ENCODE peak calls at places on chromosome 7, in six cellular contexts. Z is GM23338, H is cardiac muscle cell, F is prostate gland, J is neural progenitor cell, R is endodermal cell. T is an unnamed sample.

GRCh38 chr7:26919906-26920530 is 55.6 kb upstream of the SKAP2 start:
- DNase-seq in Z (no peak), H (no peak), F (no peak), J (no peak), R (no peak), T (no peak)

GRCh38 chr7:119572132-119572531 is 700.8 kb upstream of the KCND2 start:
- DNase-seq in Z (no peak), H (no peak), F (no peak), J (no peak), R (peak; percentile 60), T (no peak)

GRCh38 chr7:152617056-152617455 is 58.9 kb downstream of the XRCC2 start:
- DNase-seq in Z (no peak), H (peak; percentile 14), F (no peak), J (no peak), R (no peak), T (no peak)

GRCh38 chr7:108094375-108094774 is 35.8 kb downstream of the LAMB4 start:
- DNase-seq in Z (no peak), H (peak; percentile 95), F (no peak), J (no peak), R (no peak), T (no peak)

GRCh38 chr7:22546769-22547168 is 46.8 kb upstream of the STEAP1B start:
- DNase-seq in Z (no peak), H (no peak), F (no peak), J (no peak), R (no peak), T (no peak)

GRCh38 chr7:99403764-99404163 is 4.6 kb downstream of the PDAP1 start:
- DNase-seq in Z (no peak), H (no peak), F (no peak), J (no peak), R (no peak), T (no peak)

GRCh38 chr7:372546-372938 is 82.6 kb downstream of the FOXL3 start:
- DNase-seq in Z (no peak), H (no peak), F (no peak), J (no peak), R (no peak), T (no peak)

GRCh38 chr7:96173777-96174176 is 148.1 kb downstream of the SLC25A13 start:
- DNase-seq in Z (no peak), H (no peak), F (no peak), J (no peak), R (no peak), T (no peak)

GRCh38 chr7:146116452-146117219 is at the start of gene CNTNAP2:
- DNase-seq in Z (peak; percentile 69), H (peak; percentile 75), F (peak; percentile 5), J (peak; percentile 85), R (peak; percentile 86), T (no peak)

GRCh38 chr7:7647495-7648036 is 7.0 kb downstream of the UMAD1 start:
- DNase-seq in Z (no peak), H (no peak), F (no peak), J (no peak), R (no peak), T (no peak)

GRCh38 chr7:135616136-135616535 is 46.2 kb upstream of the STMP1 start:
- DNase-seq in Z (no peak), H (no peak), F (no peak), J (no peak), R (no peak), T (no peak)

GRCh38 chr7:137395425-137395824 is 51.9 kb upstream of the PTN start:
- DNase-seq in Z (no peak), H (no peak), F (no peak), J (no peak), R (no peak), T (no peak)

GRCh38 chr7:102431617-102432298 is 1.6 kb upstream of the ORAI2 start:
- DNase-seq in Z (no peak), H (no peak), F (peak; percentile 58), J (no peak), R (peak; percentile 69), T (no peak)

GRCh38 chr7:20484366-20484765 is 131.1 kb upstream of the ABCB5 start:
- DNase-seq in Z (no peak), H (no peak), F (no peak), J (no peak), R (no peak), T (no peak)

GRCh38 chr7:16098058-16098457 is 323.3 kb downstream of the CRPPA start:
- DNase-seq in Z (no peak), H (peak; percentile 17), F (no peak), J (no peak), R (no peak), T (no peak)

GRCh38 chr7:30367561-30367960 is 83.2 kb downstream of the ZNRF2 start:
- DNase-seq in Z (no peak), H (no peak), F (no peak), J (no peak), R (no peak), T (no peak)

GRCh38 chr7:30364773-30365172 is 80.4 kb downstream of the ZNRF2 start:
- DNase-seq in Z (no peak), H (no peak), F (no peak), J (no peak), R (no peak), T (no peak)

GRCh38 chr7:30363778-30364563 is 79.6 kb downstream of the ZNRF2 start:
- DNase-seq in Z (no peak), H (no peak), F (no peak), J (peak; percentile 57), R (no peak), T (no peak)

GRCh38 chr7:30366606-30367005 is 82.2 kb downstream of the ZNRF2 start:
- DNase-seq in Z (no peak), H (peak; percentile 37), F (no peak), J (no peak), R (no peak), T (no peak)

DNA sequence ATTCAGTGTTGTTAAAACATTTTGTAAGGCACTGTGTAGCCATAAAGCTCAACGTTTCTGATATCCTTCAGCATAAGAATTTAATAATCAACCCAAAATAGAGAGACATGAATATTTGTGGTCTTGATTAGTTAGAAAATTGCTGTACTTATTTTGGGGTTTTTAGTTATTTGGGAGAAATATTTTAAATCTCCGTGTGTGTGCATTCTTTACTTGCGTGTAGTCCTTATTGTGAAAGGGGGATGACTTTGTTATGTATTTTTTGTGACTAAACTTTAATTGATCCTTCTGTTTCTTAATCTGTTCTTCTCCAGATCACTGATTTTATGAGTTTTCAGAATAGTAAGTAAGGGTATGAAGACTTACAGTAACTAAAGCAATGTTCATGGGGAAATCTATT is 81.2 kb downstream of the ZNRF2 start:
- DNase-seq in Z (no peak), H (no peak), F (no peak), J (no peak), R (no peak), T (no peak)
- H3K27ac ChIP-seq in Z (no peak overlapping the region), H (no peak overlapping the region), F (no peak overlapping the region), J (no peak overlapping the region), R (no peak overlapping the region), T (no peak overlapping the region)

GRCh38 chr7:104973909-104974415 is 40.0 kb upstream of the KMT2E start:
- DNase-seq in Z (no peak), H (peak; percentile 92), F (no peak), J (no peak), R (no peak), T (no peak)

GRCh38 chr7:104973227-104973626 is 40.8 kb upstream of the KMT2E start:
- DNase-seq in Z (no peak), H (no peak), F (no peak), J (no peak), R (no peak), T (no peak)

GRCh38 chr7:104972510-104972909 is 41.5 kb upstream of the KMT2E start:
- DNase-seq in Z (no peak), H (no peak), F (no peak), J (no peak), R (no peak), T (no peak)

GRCh38 chr7:104969183-104969582 is 44.8 kb upstream of the KMT2E start:
- DNase-seq in Z (no peak), H (no peak), F (no peak), J (no peak), R (no peak), T (no peak)

GRCh38 chr7:104971290-104972071 is 42.5 kb upstream of the KMT2E start:
- DNase-seq in Z (no peak), H (peak; percentile 59), F (peak; percentile 73), J (no peak), R (no peak), T (no peak)
- TF ChIP-seq CTCF in Z (no peak), H (no peak), F (no peak), J (no peak), R (no peak), T (no peak)

GRCh38 chr7:40315277-40315676 is 180.5 kb downstream of the SUGCT start:
- DNase-seq in Z (no peak), H (no peak), F (no peak), J (no peak), R (no peak), T (no peak)

GRCh38 chr7:40316176-40316575 is 181.4 kb downstream of the SUGCT start:
- DNase-seq in Z (no peak), H (no peak), F (no peak), J (no peak), R (no peak), T (no peak)

GRCh38 chr7:40306596-40306995 is 171.8 kb downstream of the SUGCT start:
- DNase-seq in Z (no peak), H (peak; percentile 39), F (no peak), J (no peak), R (no peak), T (no peak)

GRCh38 chr7:40310213-40310612 is 175.4 kb downstream of the SUGCT start:
- DNase-seq in Z (no peak), H (no peak), F (no peak), J (no peak), R (no peak), T (no peak)

GRCh38 chr7:40311307-40311706 is 176.5 kb downstream of the SUGCT start:
- DNase-seq in Z (no peak), H (no peak), F (no peak), J (no peak), R (no peak), T (no peak)
- H3K4me3 ChIP-seq in Z (no peak overlapping the region), H (no peak overlapping the region), F (no peak overlapping the region), J (no peak overlapping the region), R (no peak overlapping the region), T (no peak overlapping the region)

DNA sequence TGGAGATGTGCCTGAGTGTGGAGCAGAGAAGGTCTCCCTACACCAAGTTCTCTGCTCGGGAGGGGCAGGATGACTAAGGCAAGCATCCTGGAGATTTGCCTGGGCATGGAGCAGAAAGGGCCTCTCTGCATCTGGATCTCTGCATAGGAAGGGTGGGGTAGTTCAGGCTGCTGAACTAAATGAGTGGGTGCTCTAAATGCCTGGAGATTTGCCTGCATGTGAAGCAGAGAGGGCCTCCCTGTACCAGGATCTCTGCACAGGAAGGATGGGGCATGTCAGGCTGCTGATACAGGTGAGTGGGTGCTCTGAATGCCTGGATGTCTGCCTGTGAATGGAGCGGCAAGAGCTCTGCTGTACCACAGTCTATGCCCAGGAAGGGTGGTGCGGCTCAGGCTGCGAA is 680.7 kb downstream of the SUGCT start:
- DNase-seq in Z (no peak), H (no peak), F (no peak), J (no peak), R (no peak), T (no peak)
- H3K27ac ChIP-seq in Z (no peak overlapping the region), H (no peak overlapping the region), F (no peak overlapping the region), J (no peak overlapping the region), R (no peak overlapping the region), T (no peak overlapping the region)